ENCODE peak calls at places on chromosome 17, in six cellular contexts. T is DND-41, A is hepatocyte, Z is PC-3, F is endothelial cell of umbilical vein, G is endodermal cell. O is an unnamed sample.

GRCh38 chr17:50868594-50868993 is 2.4 kb upstream of the TOB1 start:
- DNase-seq in T (no peak), A (no peak), Z (no peak), F (no peak), G (no peak), O (no peak)

GRCh38 chr17:35191001-35191695 is 3.0 kb downstream of the SLC35G3 start:
- DNase-seq in T (no peak), A (no peak), Z (no peak), F (peak; percentile 31), G (no peak), O (no peak)

GRCh38 chr17:3817851-3818605 is 17.0 kb upstream of the ITGAE start:
- DNase-seq in T (no peak), A (no peak), Z (no peak), F (no peak), G (no peak), O (no peak)

GRCh38 chr17:30112794-30113193 is 3.8 kb upstream of the NSRP1 start:
- DNase-seq in T (no peak), A (no peak), Z (no peak), F (no peak), G (no peak), O (no peak)

GRCh38 chr17:44565866-44566443 is 8.7 kb downstream of the FZD2 start:
- DNase-seq in T (no peak), A (no peak), Z (peak; percentile 47), F (no peak), G (peak; percentile 78), O (no peak)

GRCh38 chr17:11514565-11514964 is 83.7 kb upstream of the DNAH9 start:
- DNase-seq in T (no peak), A (no peak), Z (no peak), F (no peak), G (peak; percentile 17), O (no peak)

GRCh38 chr17:66949501-66949900 is 15.0 kb upstream of the CACNG4 start:
- DNase-seq in T (no peak), A (no peak), Z (peak; percentile 30), F (no peak), G (no peak), O (peak; percentile 8)

GRCh38 chr17:45783593-45784292 is 377 bp upstream of the CRHR1 start:
- DNase-seq in T (no peak), A (peak; percentile 37), Z (no peak), F (no peak), G (peak; percentile 92), O (no peak)

GRCh38 chr17:47205419-47205963 is 3.7 kb upstream of the MYL4 start:
- DNase-seq in T (peak; percentile 79), A (peak; percentile 52), Z (no peak), F (no peak), G (peak; percentile 80), O (peak; percentile 68)

GRCh38 chr17:60630352-60630751 is 30.4 kb downstream of the PPM1D start:
- DNase-seq in T (no peak), A (no peak), Z (no peak), F (peak; percentile 89), G (no peak), O (no peak)

GRCh38 chr17:67289174-67289876 is 44.3 kb upstream of the HELZ start:
- DNase-seq in T (no peak), A (peak; percentile 33), Z (no peak), F (peak; percentile 85), G (peak; percentile 74), O (peak; percentile 55)

GRCh38 chr17:57357392-57357784 is 101.1 kb downstream of the MSI2 start:
- DNase-seq in T (peak; percentile 31), A (peak; percentile 23), Z (peak; percentile 67), F (no peak), G (no peak), O (no peak)

GRCh38 chr17:18004901-18005305 is 32.2 kb downstream of the DRC3 start:
- DNase-seq in T (no peak), A (no peak), Z (no peak), F (no peak), G (peak; percentile 89), O (no peak)

GRCh38 chr17:14334919-14335318 is 34.0 kb downstream of the HS3ST3B1 start:
- DNase-seq in T (no peak), A (no peak), Z (no peak), F (no peak), G (no peak), O (no peak)

GRCh38 chr17:14337596-14338079 is 36.8 kb downstream of the HS3ST3B1 start:
- DNase-seq in T (no peak), A (no peak), Z (no peak), F (no peak), G (no peak), O (no peak)

GRCh38 chr17:14334261-14334860 is 33.5 kb downstream of the HS3ST3B1 start:
- DNase-seq in T (no peak), A (no peak), Z (no peak), F (no peak), G (no peak), O (no peak)

GRCh38 chr17:14333506-14333905 is 32.6 kb downstream of the HS3ST3B1 start:
- DNase-seq in T (no peak), A (no peak), Z (no peak), F (no peak), G (no peak), O (no peak)

DNA sequence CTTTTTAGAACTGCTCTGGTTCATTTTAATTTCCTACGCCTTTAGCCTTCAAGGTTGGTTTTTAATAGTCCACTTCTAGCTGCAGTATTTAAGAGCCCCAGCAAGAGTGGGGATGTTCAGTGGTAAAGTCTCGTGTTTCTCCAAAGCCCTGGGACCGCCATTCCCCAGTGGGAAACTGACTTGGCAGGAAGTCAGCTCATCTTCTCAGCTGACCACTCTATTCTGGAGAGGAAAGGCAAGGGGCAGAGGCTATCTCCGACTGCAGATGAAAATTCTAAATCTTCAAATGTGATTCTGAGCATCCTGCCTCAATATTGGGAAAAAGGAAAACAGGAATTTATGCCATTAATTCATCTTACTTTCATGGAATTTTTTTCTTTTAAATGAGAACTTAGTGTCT is 35.5 kb downstream of the HS3ST3B1 start:
- DNase-seq in T (no peak), A (no peak), Z (no peak), F (no peak), G (no peak), O (no peak)
- TF ChIP-seq CTCF in T (no peak), A (no peak), Z (no peak), F (no peak), G (no peak), O (no peak)

DNA sequence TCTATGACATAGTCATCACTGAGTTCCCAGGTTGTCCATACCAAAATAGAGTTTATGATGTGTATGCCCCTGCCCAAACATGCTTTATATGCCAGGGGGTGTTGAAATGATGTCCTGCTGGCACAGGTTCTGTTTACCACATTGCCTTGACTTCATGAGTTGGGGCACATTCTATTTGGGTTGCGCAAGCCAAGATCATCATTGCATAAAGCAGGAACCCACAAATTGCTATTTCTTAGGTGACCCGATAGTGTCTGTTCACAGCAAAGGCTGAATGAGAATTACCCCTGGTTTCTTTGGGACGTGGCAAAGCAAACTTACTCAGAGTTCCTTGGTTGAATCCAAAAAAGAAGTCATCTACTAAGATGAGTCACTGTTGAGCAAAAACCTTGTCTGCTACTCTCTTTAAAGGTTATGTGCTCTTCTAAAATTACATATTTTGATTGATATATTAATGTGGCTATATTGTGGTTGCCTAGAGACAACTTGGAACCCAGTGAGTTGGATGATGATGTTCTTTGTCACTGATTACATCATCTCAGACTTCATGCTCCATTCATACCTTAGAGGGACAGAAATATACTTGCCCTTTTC is 912.6 kb upstream of the SOX9 start:
- DNase-seq in T (no peak), A (no peak), Z (peak; percentile 84), F (no peak), G (no peak), O (peak; percentile 92)
- H3K9me3 ChIP-seq in T (no peaks in the 10 kb centered on the region), A (no peaks in the 10 kb centered on the region), Z (no peaks in the 10 kb centered on the region), F (peaks cover 6% of the 10 kb centered on the region), G (no peaks in the 10 kb centered on the region), O (no peaks in the 10 kb centered on the region)

DNA sequence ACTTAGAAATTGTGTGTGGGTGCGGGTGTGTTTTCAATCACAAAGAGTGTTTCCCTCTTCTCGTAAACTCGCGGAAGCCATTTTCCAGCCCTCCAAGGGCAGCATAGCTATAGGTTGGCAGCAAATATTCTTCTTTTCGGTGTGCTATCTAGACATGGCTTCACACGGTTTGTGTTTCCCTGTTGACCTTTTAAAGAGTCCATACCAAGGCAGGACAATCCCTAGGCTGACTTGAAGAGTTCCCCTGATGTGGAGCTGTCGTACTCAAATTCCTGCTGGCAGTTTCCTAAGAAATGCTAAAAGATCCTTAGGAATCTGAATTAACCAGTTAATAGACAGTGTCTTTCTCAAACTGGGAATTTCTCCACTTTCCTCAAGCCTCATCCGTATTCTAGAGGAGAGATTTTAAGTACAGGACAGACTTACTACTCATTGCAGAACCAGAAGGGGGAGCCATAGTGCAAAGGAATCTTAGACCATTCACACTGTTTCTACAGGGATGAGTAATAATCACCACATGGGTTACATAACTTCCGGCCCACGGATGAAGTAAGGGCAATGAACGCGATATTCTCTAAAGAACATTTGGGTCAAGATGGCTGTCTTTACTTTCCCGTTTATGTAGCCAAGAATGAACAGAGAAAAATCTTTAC is 288.6 kb upstream of the ELAC2 start:
- DNase-seq in T (peak; percentile 5), A (peak; percentile 71), Z (peak; percentile 86), F (no peak), G (peak; percentile 78), O (peak; percentile 84)
- TF ChIP-seq CTCF in T (peak; percentile 49), A (peak; percentile 46), Z (peak; percentile 85), F (no peak), G (peak; percentile 88), O (peak; percentile 59)

GRCh38 chr17:22462461-22462860 is 770.1 kb downstream of the KCNJ18 start:
- DNase-seq in T (no peak), A (no peak), Z (no peak), F (no peak), G (no peak), O (no peak)
- H3K9me3 ChIP-seq in T (peaks cover 9% of the 10 kb centered on the region), A (no peaks in the 10 kb centered on the region), Z (peaks cover 3% of the 10 kb centered on the region), F (no peaks in the 10 kb centered on the region), G (peaks cover 81% of the 10 kb centered on the region), O (peaks cover 28% of the 10 kb centered on the region)

GRCh38 chr17:6894206-6894528 is 62.6 kb upstream of the TEKT1 start:
- DNase-seq in T (peak; percentile 31), A (no peak), Z (no peak), F (peak; percentile 28), G (peak; percentile 93), O (no peak)
- TF ChIP-seq CTCF in T (peak; percentile 63), A (peak; percentile 25), Z (peak; percentile 53), F (peak; percentile 46), G (peak; percentile 91), O (peak; percentile 14)

O was measured in IMR-90.